ENCODE peak calls at places on chromosomes 11 and 22, in four cellular contexts. R is HepG2, X is K562, N is GM12878. U is an unnamed sample.

GRCh38 chr22:27651486-27651885 is 150.1 kb downstream of the MN1 start:
- DNase-seq in R (no peak), X (no peak), N (no peak), U (no peak)

GRCh38 chr22:42418811-42419243 is 13.4 kb downstream of the NFAM1 start:
- DNase-seq in R (no peak), X (no peak), N (no peak), U (no peak)

GRCh38 chr11:23590909-23591308 is 730.6 kb upstream of the CCDC179 start:
- DNase-seq in R (no peak), X (no peak), N (no peak), U (no peak)

GRCh38 chr22:39469326-39469680 is 12.5 kb downstream of the MGAT3 start:
- DNase-seq in R (no peak), X (no peak), N (no peak), U (no peak)

GRCh38 chr22:42642801-42643631 is 2.6 kb upstream of the ATP5MGL start:
- DNase-seq in R (no peak), X (no peak), N (no peak), U (no peak)

GRCh38 chr11:79313513-79313912 is 127.3 kb downstream of the TENM4 start:
- DNase-seq in R (no peak), X (no peak), N (no peak), U (no peak)

GRCh38 chr22:46119729-46120419 is 30.5 kb upstream of the PPARA start:
- DNase-seq in R (no peak), X (peak), N (no peak), U (no peak)

GRCh38 chr11:121721961-121722360 is 269.2 kb upstream of the SORL1-AS1 start:
- DNase-seq in R (no peak), X (no peak), N (no peak), U (no peak)

GRCh38 chr22:49549256-49549655 is 278.4 kb downstream of the BRD1 start:
- DNase-seq in R (no peak), X (no peak), N (no peak), U (no peak)

GRCh38 chr11:2268911-2269600 is 1.3 kb downstream of the ASCL2 start:
- DNase-seq in R (peak), X (peak), N (no peak), U (no peak)
- TF ChIP-seq EZH2 in R (no peak), X (no peak), N (no peak), U (peak)

DNA sequence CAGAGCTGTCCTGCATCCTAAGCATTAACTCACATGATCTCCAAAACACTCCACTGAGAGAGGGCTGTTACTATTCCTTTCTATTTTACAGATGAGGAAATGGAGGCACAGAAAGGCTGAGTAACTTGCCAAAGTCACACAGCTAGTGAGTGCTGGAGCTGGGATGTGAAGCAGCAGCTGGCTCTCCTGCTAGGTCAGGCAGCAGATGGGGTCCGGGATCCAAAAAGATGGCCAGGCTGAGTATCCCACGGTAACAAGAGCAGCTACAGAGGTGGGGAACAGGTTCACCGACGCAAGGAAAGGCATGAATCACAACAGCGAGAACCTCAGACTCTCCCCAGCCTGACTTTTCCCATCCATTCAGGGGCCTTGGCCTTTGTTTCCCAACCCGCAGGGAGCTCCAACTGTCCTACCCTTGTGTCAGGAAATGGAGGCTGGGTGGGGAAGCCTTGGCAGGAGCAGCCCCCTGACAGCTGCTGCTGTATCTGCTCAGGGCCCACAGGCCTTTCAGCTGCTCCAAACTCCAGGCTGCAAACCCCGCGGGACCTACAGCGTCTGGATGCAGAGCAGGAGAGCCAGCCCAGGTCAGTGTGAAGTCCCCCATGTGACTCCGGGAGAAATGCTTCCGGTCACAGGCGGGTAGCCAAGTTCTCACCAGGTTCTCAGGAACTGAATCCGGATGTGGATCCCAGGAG is 29.5 kb downstream of the DKK3 start:
- DNase-seq in R (no peak), X (no peak), N (no peak), U (peak)
- TF ChIP-seq MYC in R (no peak), X (no peak), N (no peak), U (no peak)

GRCh38 chr22:37484115-37485005 is 1.8 kb downstream of the MFNG start:
- DNase-seq in R (no peak), X (no peak), N (peak), U (peak)
- H2AFZ ChIP-seq in R (no peak), X (no peak), N (peak), U (no peak)

DNA sequence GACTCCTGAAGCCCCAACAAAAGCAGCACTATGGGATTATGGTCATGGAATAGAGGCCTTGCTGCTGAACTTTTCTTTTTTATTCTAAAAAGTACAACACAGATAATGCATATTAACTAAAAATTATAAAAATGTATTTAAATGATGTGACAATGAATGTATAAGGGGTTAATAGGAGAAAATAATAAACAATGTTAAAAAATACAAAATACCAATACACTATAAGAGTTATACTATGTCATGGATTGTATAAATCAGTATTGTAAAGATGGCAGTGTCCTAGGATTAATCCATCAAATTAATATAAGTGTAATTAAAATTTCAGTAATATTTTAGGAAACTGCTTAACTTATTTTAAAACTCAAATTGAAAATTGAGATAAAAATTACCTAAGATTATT is 58.3 kb upstream of the TOP3B start:
- DNase-seq in R (no peak), X (no peak), N (no peak), U (no peak)
- TF ChIP-seq EZH2 in R (no peak), X (no peak), N (no peak), U (no peak)

GRCh38 chr11:130691581-130691980 is 224.7 kb downstream of the SNX19 start:
- DNase-seq in R (no peak), X (no peak), N (no peak), U (no peak)

GRCh38 chr11:130692220-130692619 is 224.1 kb downstream of the SNX19 start:
- DNase-seq in R (no peak), X (no peak), N (no peak), U (no peak)

GRCh38 chr11:130693543-130693942 is 222.7 kb downstream of the SNX19 start:
- DNase-seq in R (no peak), X (no peak), N (no peak), U (no peak)

DNA sequence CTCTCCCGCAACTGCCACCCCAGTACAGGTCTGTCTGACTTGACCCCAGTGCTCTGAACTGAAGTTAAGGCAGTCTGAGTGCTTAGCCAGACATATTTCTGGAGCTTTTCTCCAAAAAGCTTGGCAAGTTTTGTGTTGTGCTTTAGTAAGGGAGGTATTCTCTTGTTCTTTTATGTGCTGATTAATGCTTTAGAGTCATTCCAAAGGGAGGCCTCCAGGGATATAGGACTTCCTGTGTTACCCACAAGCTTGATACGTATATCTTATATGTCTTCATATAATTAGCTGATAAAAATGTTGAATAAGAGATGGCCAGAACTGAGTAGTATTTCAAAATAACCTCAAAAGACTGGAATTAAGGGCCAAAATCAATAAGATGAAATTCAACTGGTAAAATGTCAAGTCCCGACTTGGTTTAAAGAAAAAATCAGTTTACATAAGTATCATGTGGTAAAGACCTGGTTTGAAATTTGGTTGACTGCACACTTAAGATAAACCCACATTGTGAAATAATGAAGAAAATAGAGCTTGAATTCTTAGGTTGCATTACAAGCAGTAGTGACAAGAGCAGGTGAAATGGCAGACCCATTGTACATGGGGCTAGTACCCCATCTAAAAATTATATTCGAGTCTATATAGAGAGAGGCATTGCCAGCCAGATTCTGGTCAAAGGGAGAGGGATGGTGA is 226.9 kb downstream of the SNX19 start:
- DNase-seq in R (no peak), X (no peak), N (no peak), U (no peak)
- TF ChIP-seq MYC in R (no peak), X (no peak), N (no peak), U (no peak)

GRCh38 chr11:6321961-6322362 is 1.7 kb upstream of the CAVIN3 start:
- DNase-seq in R (no peak), X (no peak), N (no peak), U (peak)

GRCh38 chr11:6319879-6320410 is 356 bp downstream of the CAVIN3 start:
- DNase-seq in R (no peak), X (peak), N (no peak), U (peak)

GRCh38 chr11:6320411-6321207 is at the start of gene CAVIN3:
- DNase-seq in R (no peak), X (no peak), N (peak), U (peak)

GRCh38 chr11:6321356-6321755 is 1.1 kb upstream of the CAVIN3 start:
- DNase-seq in R (no peak), X (no peak), N (no peak), U (no peak)

DNA sequence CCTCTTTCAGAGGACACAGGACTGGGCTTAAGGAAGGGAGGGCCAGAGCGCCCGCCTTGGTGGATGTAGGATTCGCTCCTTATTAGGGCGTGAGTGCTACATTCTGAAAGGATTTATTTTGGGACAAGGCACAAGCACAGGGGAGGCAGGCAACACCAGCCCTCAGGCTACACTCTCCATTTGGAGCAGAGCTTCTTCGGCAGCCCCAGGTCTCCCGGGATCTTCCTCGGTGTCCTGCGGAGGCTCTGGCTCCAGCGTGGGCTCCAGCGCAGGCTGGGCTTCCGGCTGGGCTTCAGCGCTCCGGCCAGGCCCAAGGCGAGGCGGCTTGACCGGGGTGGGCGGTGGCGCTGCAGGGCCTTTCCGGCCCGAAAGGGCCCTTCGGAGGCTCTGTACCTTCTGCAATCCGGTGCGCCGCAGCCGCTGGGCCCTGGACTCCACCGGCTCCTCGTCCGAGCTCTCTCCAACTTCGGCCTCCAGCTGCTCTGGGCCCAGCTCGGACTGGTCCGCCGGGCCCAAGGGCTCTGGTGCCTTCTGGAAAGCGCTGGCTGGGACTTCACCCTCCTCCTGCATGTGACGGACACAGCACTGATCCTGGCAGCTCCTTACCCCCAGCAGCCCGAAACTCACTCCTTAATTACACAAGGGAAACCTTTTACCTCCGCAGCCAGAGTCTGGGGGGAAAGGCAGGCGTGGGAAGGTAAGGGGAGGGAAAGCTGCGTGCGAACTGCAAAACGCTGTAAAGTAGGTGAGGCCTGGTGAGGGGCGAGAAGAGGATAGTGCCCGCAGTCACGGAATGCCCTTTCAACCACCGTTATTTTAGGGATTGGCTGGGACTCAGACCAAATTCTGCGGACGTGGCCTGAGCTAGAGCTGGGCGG is 1.1 kb downstream of the CAVIN3 start:
- DNase-seq in R (no peak), X (no peak), N (no peak), U (peak)
- H2AFZ ChIP-seq in R (no peak), X (peak), N (peak), U (peak)

GRCh38 chr11:119742263-119742861 is 13.4 kb upstream of the NECTIN1 start:
- DNase-seq in R (no peak), X (peak), N (no peak), U (no peak)
- TF ChIP-seq EZH2 in R (no peak), X (no peak), N (no peak), U (no peak)

DNA sequence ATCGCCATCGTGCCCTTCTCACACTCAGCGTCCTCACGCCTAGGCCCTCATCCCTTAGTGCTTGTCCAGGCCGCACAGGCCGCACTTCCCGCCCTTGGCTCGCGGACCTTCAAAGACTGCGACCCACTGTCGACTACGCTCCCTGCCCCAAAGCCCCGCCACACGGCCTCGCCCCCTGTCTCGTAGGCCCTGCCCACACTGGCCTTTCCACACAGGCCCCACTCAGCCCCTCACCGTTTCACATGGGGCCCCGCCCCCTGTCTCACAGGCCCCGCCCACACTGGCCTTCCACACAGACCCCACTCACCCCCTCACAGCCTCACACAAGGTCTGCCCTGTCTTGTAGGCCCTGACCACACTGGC is 11.1 kb downstream of the NRXN2 start:
- DNase-seq in R (no peak), X (peak), N (no peak), U (no peak)
- TF ChIP-seq MYC in R (no peak), X (no peak), N (no peak), U (no peak)

DNA sequence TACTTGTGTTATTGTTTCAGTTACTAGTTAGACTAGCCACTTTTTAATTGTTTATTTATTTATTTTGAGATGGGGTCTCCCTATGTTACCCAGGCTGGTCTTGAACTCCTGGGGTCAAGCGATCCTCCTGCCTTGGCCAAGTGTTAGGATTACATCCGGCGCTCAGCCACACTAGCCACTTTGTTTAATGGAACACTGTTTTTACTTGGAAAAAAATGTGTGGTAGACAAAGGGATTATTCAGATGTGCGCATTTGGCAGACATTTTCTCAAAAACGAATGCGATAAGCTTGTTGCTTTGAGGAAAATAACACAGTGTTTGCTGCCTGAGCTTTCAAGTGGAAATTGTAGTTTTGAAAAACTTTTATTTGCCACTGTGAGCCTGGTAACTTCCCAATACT is 51.0 kb downstream of the CTNND1 start:
- DNase-seq in R (no peak), X (no peak), N (no peak), U (no peak)
- H2AFZ ChIP-seq in R (no peak), X (no peak), N (no peak), U (no peak)